ENCODE peak calls at places on chromosomes 6 and 20, in seven cellular contexts. One of them, this sample, is unnamed.

GRCh38 chr6:17962436-17963031 is 24.9 kb downstream of the KIF13A start:
- DNase-seq in choroid plexus epithelial cell: peak
- DNase-seq in GOT3: no peak
- DNase-seq in heart left ventricle: peak
- DNase-seq in NCI-H2171: peak
- DNase-seq in GM12891: no peak
- DNase-seq in DMS 273 treated with DMSO at 0.1 percent for 48 hours: peak
- DNase-seq in this sample: peak

GRCh38 chr20:6626805-6627204 is 140.7 kb upstream of the BMP2 start:
- DNase-seq in heart left ventricle: no peak
- DNase-seq in choroid plexus epithelial cell: no peak
- DNase-seq in GM12891: no peak
- DNase-seq in NCI-H2171: no peak
- DNase-seq in GOT3: no peak
- DNase-seq in DMS 273 treated with DMSO at 0.1 percent for 48 hours: no peak
- DNase-seq in this sample: no peak

GRCh38 chr6:11322252-11322885 is 89.9 kb upstream of the NEDD9 start:
- DNase-seq in NCI-H2171: no peak
- DNase-seq in GM12891: no peak
- DNase-seq in GOT3: no peak
- DNase-seq in choroid plexus epithelial cell: no peak
- DNase-seq in heart left ventricle: no peak
- DNase-seq in DMS 273 treated with DMSO at 0.1 percent for 48 hours: no peak
- DNase-seq in this sample: no peak

GRCh38 chr6:167221408-167222201 is 63.8 kb upstream of the GPR31 start:
- DNase-seq in NCI-H2171: no peak
- DNase-seq in choroid plexus epithelial cell: no peak
- DNase-seq in heart left ventricle: no peak
- DNase-seq in GM12891: no peak
- DNase-seq in DMS 273 treated with DMSO at 0.1 percent for 48 hours: no peak
- DNase-seq in GOT3: no peak
- DNase-seq in this sample: no peak

GRCh38 chr6:165456327-165456726 is 146.9 kb upstream of the C6orf118 start:
- DNase-seq in GOT3: no peak
- DNase-seq in NCI-H2171: no peak
- DNase-seq in heart left ventricle: no peak
- DNase-seq in GM12891: no peak
- DNase-seq in DMS 273 treated with DMSO at 0.1 percent for 48 hours: no peak
- DNase-seq in choroid plexus epithelial cell: peak
- DNase-seq in this sample: no peak

GRCh38 chr6:113856011-113856551 is 1.1 kb upstream of the MARCKS start:
- DNase-seq in choroid plexus epithelial cell: peak
- DNase-seq in DMS 273 treated with DMSO at 0.1 percent for 48 hours: peak
- DNase-seq in heart left ventricle: no peak
- DNase-seq in GOT3: no peak
- DNase-seq in NCI-H2171: peak
- DNase-seq in GM12891: no peak
- DNase-seq in this sample: no peak

GRCh38 chr6:43937236-43938177 is 167.5 kb downstream of the VEGFA start:
- DNase-seq in NCI-H2171: no peak
- DNase-seq in heart left ventricle: no peak
- DNase-seq in DMS 273 treated with DMSO at 0.1 percent for 48 hours: no peak
- DNase-seq in GOT3: no peak
- DNase-seq in choroid plexus epithelial cell: no peak
- DNase-seq in GM12891: no peak
- DNase-seq in this sample: no peak

GRCh38 chr6:137001287-137001976 is 43.3 kb downstream of the IL20RA start:
- DNase-seq in GM12891: no peak
- DNase-seq in heart left ventricle: no peak
- DNase-seq in NCI-H2171: no peak
- DNase-seq in DMS 273 treated with DMSO at 0.1 percent for 48 hours: no peak
- DNase-seq in GOT3: no peak
- DNase-seq in choroid plexus epithelial cell: no peak
- DNase-seq in this sample: no peak

GRCh38 chr20:24629668-24630067 is 160.2 kb downstream of the SYNDIG1 start:
- DNase-seq in heart left ventricle: no peak
- DNase-seq in GM12891: no peak
- DNase-seq in GOT3: no peak
- DNase-seq in DMS 273 treated with DMSO at 0.1 percent for 48 hours: no peak
- DNase-seq in NCI-H2171: no peak
- DNase-seq in choroid plexus epithelial cell: peak
- DNase-seq in this sample: no peak

GRCh38 chr20:15976047-15976731 is 597.1 kb downstream of the KIF16B start:
- DNase-seq in DMS 273 treated with DMSO at 0.1 percent for 48 hours: peak
- DNase-seq in GOT3: no peak
- DNase-seq in GM12891: no peak
- DNase-seq in choroid plexus epithelial cell: peak
- DNase-seq in heart left ventricle: no peak
- DNase-seq in NCI-H2171: peak
- DNase-seq in this sample: no peak

GRCh38 chr20:17210387-17210786 is 16.5 kb upstream of the PCSK2 start:
- DNase-seq in choroid plexus epithelial cell: no peak
- DNase-seq in NCI-H2171: no peak
- DNase-seq in DMS 273 treated with DMSO at 0.1 percent for 48 hours: no peak
- DNase-seq in GOT3: no peak
- DNase-seq in GM12891: no peak
- DNase-seq in heart left ventricle: no peak
- DNase-seq in this sample: no peak

GRCh38 chr6:65937982-65938381 is 231.0 kb upstream of the EYS start:
- DNase-seq in NCI-H2171: no peak
- DNase-seq in DMS 273 treated with DMSO at 0.1 percent for 48 hours: no peak
- DNase-seq in heart left ventricle: no peak
- DNase-seq in choroid plexus epithelial cell: no peak
- DNase-seq in GM12891: no peak
- DNase-seq in GOT3: no peak
- DNase-seq in this sample: no peak

GRCh38 chr6:118679293-118679692 is 27.9 kb upstream of the CEP85L start:
- DNase-seq in DMS 273 treated with DMSO at 0.1 percent for 48 hours: no peak
- DNase-seq in choroid plexus epithelial cell: peak
- DNase-seq in NCI-H2171: no peak
- DNase-seq in heart left ventricle: no peak
- DNase-seq in GOT3: no peak
- DNase-seq in GM12891: no peak
- DNase-seq in this sample: no peak

GRCh38 chr6:8059129-8059528 is 5.1 kb downstream of the BLOC1S5 start:
- DNase-seq in choroid plexus epithelial cell: peak
- DNase-seq in NCI-H2171: no peak
- DNase-seq in DMS 273 treated with DMSO at 0.1 percent for 48 hours: no peak
- DNase-seq in GOT3: no peak
- DNase-seq in heart left ventricle: no peak
- DNase-seq in GM12891: no peak
- DNase-seq in this sample: no peak

GRCh38 chr6:132218063-132218696 is 183.1 kb downstream of the MOXD1 start:
- DNase-seq in heart left ventricle: no peak
- DNase-seq in NCI-H2171: no peak
- DNase-seq in GOT3: no peak
- DNase-seq in GM12891: no peak
- DNase-seq in DMS 273 treated with DMSO at 0.1 percent for 48 hours: peak
- DNase-seq in choroid plexus epithelial cell: peak
- DNase-seq in this sample: no peak